ENCODE peak calls at places on chromosomes 2 and 18, in seven cellular contexts. O is GM23248, I is A673, U is neural progenitor cell, K is fibroblast of lung, Y is K562, P is PC-9. W is an unnamed sample.

GRCh38 chr2:98859323-98859722 is 76.7 kb downstream of the CRACDL start:
- DNase-seq in P (no peak), Y (no peak), O (no peak), U (no peak), K (no peak), I (no peak), W (no peak)

GRCh38 chr18:12686100-12686499 is 16.4 kb downstream of the CEP76 start:
- DNase-seq in P (no peak), U (no peak), K (peak; percentile 35), I (peak; percentile 49), Y (no peak), O (peak; percentile 33), W (no peak)

GRCh38 chr2:207133862-207134519 is 31.8 kb downstream of the KLF7 start:
- DNase-seq in U (peak; percentile 16), O (peak; percentile 78), P (no peak), Y (no peak), I (peak; percentile 92), K (peak; percentile 99), W (peak; percentile 26)

GRCh38 chr2:187541086-187542085 is 12.8 kb downstream of the TFPI start:
- DNase-seq in Y (no peak), P (no peak), O (peak; percentile 93), U (no peak), K (peak; percentile 95), I (peak; percentile 66), W (no peak)

GRCh38 chr2:218860950-218861381 is 1.4 kb downstream of the WNT6 start:
- DNase-seq in I (peak; percentile 97), P (no peak), O (no peak), U (peak; percentile 97), Y (peak; percentile 81), K (peak; percentile 23), W (no peak)

GRCh38 chr2:187228986-187229385 is 219.1 kb downstream of the CALCRL start:
- DNase-seq in P (no peak), O (no peak), U (no peak), K (no peak), I (no peak), Y (no peak), W (no peak)

GRCh38 chr2:177172034-177172880 is 40.3 kb upstream of the HNRNPA3 start:
- DNase-seq in I (no peak), O (peak; percentile 81), Y (no peak), U (no peak), P (peak; percentile 92), K (peak; percentile 62), W (no peak)

GRCh38 chr2:20403693-20404381 is 43.0 kb upstream of the RHOB start:
- DNase-seq in K (peak; percentile 71), Y (no peak), O (no peak), U (no peak), P (no peak), I (no peak), W (no peak)

GRCh38 chr2:129802290-129802689 is 177.2 kb upstream of the RAB6C start:
- DNase-seq in I (peak; percentile 14), Y (no peak), U (no peak), O (no peak), K (no peak), P (no peak), W (no peak)

GRCh38 chr2:120589782-120590608 is 145.7 kb upstream of the GLI2 start:
- DNase-seq in P (peak; percentile 79), Y (no peak), K (peak; percentile 97), O (peak; percentile 94), I (no peak), U (no peak), W (no peak)

GRCh38 chr2:120586507-120587283 is 149.0 kb upstream of the GLI2 start:
- DNase-seq in I (no peak), Y (no peak), O (no peak), K (no peak), P (no peak), U (no peak), W (no peak)

GRCh38 chr2:120587997-120588336 is 147.7 kb upstream of the GLI2 start:
- DNase-seq in K (no peak), P (no peak), I (no peak), Y (no peak), O (no peak), U (no peak), W (no peak)

GRCh38 chr2:120590841-120591240 is 144.8 kb upstream of the GLI2 start:
- DNase-seq in K (no peak), U (no peak), P (no peak), I (no peak), Y (no peak), O (no peak), W (no peak)

GRCh38 chr2:120587326-120587996 is 148.2 kb upstream of the GLI2 start:
- DNase-seq in K (no peak), P (no peak), Y (no peak), I (no peak), U (peak; percentile 82), O (no peak), W (no peak)
- TF ChIP-seq EZH2 in K (no peak), P (no peak), Y (no peak), I (peak; percentile 54), U (peak; percentile 73), O (no peak), W (no peak)

DNA sequence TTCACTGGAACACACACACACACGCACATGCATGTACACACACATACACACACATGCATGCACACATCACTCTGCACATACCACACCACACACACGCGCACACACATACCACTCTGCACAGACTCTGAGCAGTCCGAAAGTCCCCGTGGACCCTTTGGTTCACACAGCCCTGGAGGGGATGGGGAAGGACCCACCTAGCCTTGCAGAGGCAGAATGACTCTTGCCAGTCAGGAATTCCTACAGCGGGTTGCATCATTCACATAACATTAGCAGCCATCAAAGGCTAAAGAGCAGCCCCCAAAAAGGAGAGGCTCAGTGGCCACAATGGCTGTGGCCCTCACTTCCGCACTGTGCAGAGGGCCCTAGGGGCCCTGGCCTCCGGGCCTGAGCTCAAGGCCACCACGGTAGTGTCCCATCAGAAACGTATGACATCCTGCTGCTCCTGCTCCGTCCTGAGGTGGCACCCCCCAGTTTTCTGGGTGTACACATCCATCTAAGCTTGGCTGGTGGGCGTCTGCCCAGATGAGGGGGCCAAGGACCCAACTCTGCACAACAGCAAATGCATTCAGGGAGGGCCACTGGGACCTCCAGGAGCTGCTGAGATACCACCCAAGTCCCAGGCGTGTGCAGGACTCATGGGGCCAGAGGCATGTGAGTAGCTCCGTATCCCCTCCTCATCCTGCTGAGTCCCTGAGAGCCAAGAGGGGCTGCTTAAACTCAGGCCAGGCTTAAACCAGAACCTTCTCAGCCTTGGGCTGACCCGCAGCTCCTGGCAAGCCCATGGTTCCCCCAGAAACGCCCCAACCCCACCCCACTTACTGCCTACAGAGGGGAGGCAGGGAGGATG is 2.2 kb upstream of the NMUR1 start:
- DNase-seq in K (no peak), Y (no peak), O (no peak), U (no peak), I (no peak), P (no peak), W (no peak)
- TF ChIP-seq EZH2 in K (no peak), Y (no peak), O (no peak), U (no peak), I (no peak), P (no peak), W (no peak)

GRCh38 chr2:152454391-152454790 is 119.4 kb downstream of the FMNL2 start:
- DNase-seq in P (no peak), U (no peak), O (no peak), Y (no peak), I (no peak), K (no peak), W (no peak)
- TF ChIP-seq EZH2 in P (no peak), U (no peak), O (no peak), Y (no peak), I (no peak), K (no peak), W (no peak)

GRCh38 chr2:10911291-10912075 is at the start of gene KCNF1:
- DNase-seq in K (peak; percentile 66), Y (no peak), O (peak; percentile 88), P (peak; percentile 72), U (peak; percentile 96), I (peak; percentile 80), W (no peak)

GRCh38 chr2:10913501-10914271 is 2.0 kb downstream of the KCNF1 start:
- DNase-seq in Y (no peak), U (no peak), K (no peak), I (no peak), P (peak; percentile 9), O (no peak), W (no peak)

GRCh38 chr2:10912796-10913445 is 1.2 kb downstream of the KCNF1 start:
- DNase-seq in P (peak; percentile 6), Y (no peak), K (no peak), U (no peak), I (no peak), O (no peak), W (no peak)

GRCh38 chr2:10910625-10911024 is 1.1 kb upstream of the KCNF1 start:
- DNase-seq in U (no peak), Y (no peak), O (no peak), P (no peak), I (no peak), K (no peak), W (no peak)

DNA sequence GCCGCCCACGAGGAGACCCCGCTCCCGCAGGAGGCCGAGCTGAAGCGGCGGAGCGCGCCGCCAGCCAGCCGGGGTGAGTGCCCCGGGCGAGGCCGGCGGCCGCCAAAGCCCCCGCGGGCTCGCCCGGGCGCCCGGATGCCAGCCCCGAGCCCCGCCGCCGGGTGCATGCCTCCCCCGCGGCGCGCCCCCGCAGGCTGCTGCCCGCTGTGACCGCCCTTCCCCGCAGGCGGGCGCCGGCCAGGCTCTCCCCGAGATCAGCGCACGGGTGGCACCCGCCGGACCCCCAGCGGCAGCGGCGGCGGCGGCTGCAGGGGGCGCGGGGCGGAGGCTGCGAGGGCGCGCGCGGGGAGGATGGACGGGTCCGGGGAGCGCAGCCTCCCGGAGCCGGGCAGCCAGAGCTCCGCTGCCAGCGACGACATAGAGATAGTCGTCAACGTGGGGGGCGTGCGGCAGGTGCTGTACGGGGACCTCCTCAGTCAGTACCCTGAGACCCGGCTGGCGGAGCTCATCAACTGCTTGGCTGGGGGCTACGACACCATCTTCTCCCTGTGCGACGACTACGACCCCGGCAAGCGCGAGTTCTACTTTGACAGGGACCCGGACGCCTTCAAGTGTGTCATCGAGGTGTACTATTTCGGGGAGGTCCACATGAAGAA is 470 bp downstream of the KCNF1 start:
- DNase-seq in K (no peak), O (peak; percentile 42), U (peak; percentile 35), Y (no peak), P (no peak), I (no peak), W (no peak)
- TF ChIP-seq EZH2 in K (no peak), O (no peak), U (peak; percentile 1), Y (no peak), P (no peak), I (no peak), W (no peak)

W was measured in MM.1S.